ENCODE peak calls at places on chromosomes 11 and 22, in ten cellular contexts. X is foreskin keratinocyte, N is A549, A is tibial artery, G is HL-60, W is OCI-LY7, K is uterus, H is fibroblast of lung, M is HCT116, Z is brain microvascular endothelial cell. T is an unnamed sample.

GRCh38 chr11:61106906-61107470 is 4.7 kb downstream of the CD5 start:
- DNase-seq in A (no peak), G (no peak), M (no peak), H (no peak), X (no peak), Z (no peak), W (no peak), N (no peak), K (no peak), T (no peak)

GRCh38 chr11:112440518-112440917 is 179.9 kb upstream of the PLET1 start:
- DNase-seq in X (no peak), W (no peak), M (peak), H (no peak), Z (no peak), K (no peak), G (no peak), N (peak), A (no peak), T (no peak)

GRCh38 chr11:64226507-64227051 is 505 bp downstream of the NUDT22 start:
- DNase-seq in H (no peak), G (peak), W (peak), Z (no peak), X (no peak), A (peak), K (peak), N (no peak), M (no peak), T (peak)

GRCh38 chr11:87719311-87720073 is 455.8 kb downstream of the RAB38 start:
- DNase-seq in M (no peak), X (no peak), W (no peak), H (no peak), Z (no peak), N (no peak), K (no peak), G (no peak), A (no peak), T (no peak)

GRCh38 chr11:74673956-74674355 is 57.3 kb downstream of the CHRDL2 start:
- DNase-seq in G (no peak), A (no peak), N (peak), H (no peak), W (no peak), K (no peak), Z (no peak), X (no peak), M (no peak), T (no peak)

GRCh38 chr11:114075891-114076441 is 16.5 kb downstream of the ZBTB16 start:
- DNase-seq in M (peak), A (no peak), Z (peak), K (peak), H (peak), G (peak), X (peak), N (peak), W (peak), T (no peak)

GRCh38 chr11:75716659-75717058 is 979 bp upstream of the MOGAT2 start:
- DNase-seq in G (no peak), Z (no peak), N (no peak), H (no peak), W (no peak), M (no peak), X (no peak), A (no peak), K (no peak), T (no peak)

GRCh38 chr11:93133710-93134109 is 64.1 kb downstream of the SLC36A4 start:
- DNase-seq in K (no peak), A (no peak), G (no peak), Z (peak), X (no peak), H (peak), M (no peak), N (no peak), W (no peak), T (no peak)

GRCh38 chr11:58034471-58034870 is 3.7 kb downstream of the OR6Q1 start:
- DNase-seq in K (no peak), A (no peak), W (no peak), M (no peak), N (no peak), Z (no peak), H (no peak), G (no peak), X (no peak), T (no peak)

GRCh38 chr11:73465019-73465675 is 88.9 kb downstream of the RELT start:
- DNase-seq in K (no peak), W (no peak), M (no peak), N (no peak), G (no peak), A (no peak), X (no peak), H (no peak), Z (no peak), T (no peak)

GRCh38 chr22:24697671-24698082 is 76.8 kb downstream of the PIWIL3 start:
- DNase-seq in N (no peak), A (peak), X (no peak), H (no peak), G (peak), M (no peak), W (no peak), Z (no peak), K (no peak), T (peak)

GRCh38 chr11:91978747-91979146 is 245.9 kb upstream of the FAT3 start:
- DNase-seq in A (no peak), N (no peak), K (no peak), Z (no peak), H (no peak), G (no peak), X (no peak), W (no peak), M (no peak), T (no peak)

GRCh38 chr11:38824573-38824972 is 2226.5 kb upstream of the RAG2 start:
- DNase-seq in G (no peak), A (no peak), M (no peak), W (no peak), H (peak), N (peak), K (no peak), X (no peak), Z (no peak), T (no peak)

GRCh38 chr11:76025817-76026216 is 180.5 kb downstream of the WNT11 start:
- DNase-seq in N (no peak), W (no peak), X (no peak), K (no peak), A (no peak), M (no peak), Z (no peak), H (no peak), G (no peak), T (no peak)

GRCh38 chr22:49983148-49984042 is 22.8 kb downstream of the PIM3 start:
- DNase-seq in X (no peak), Z (no peak), A (no peak), W (no peak), K (peak), G (no peak), H (no peak), M (no peak), N (no peak), T (no peak)

GRCh38 chr11:104957280-104957679 is 11.1 kb downstream of the CASP4 start:
- DNase-seq in H (no peak), X (no peak), M (no peak), Z (no peak), N (no peak), A (no peak), K (no peak), G (no peak), W (no peak), T (no peak)

GRCh38 chr22:50575426-50575941 is 2.7 kb downstream of the CPT1B start:
- DNase-seq in M (no peak), N (no peak), W (no peak), K (no peak), H (no peak), G (no peak), A (no peak), Z (no peak), X (no peak), T (no peak)

GRCh38 chr11:128759597-128759996 is 65.7 kb downstream of the FLI1 start:
- DNase-seq in X (no peak), A (no peak), Z (peak), N (no peak), H (no peak), G (no peak), M (no peak), W (no peak), K (no peak), T (no peak)

GRCh38 chr11:41457216-41458014 is 2.0 kb downstream of the LRRC4C start:
- DNase-seq in X (no peak), H (no peak), W (no peak), A (no peak), K (no peak), N (no peak), G (no peak), Z (no peak), M (no peak), T (no peak)

GRCh38 chr11:100835854-100836253 is 148.8 kb downstream of the ARHGAP42 start:
- DNase-seq in H (no peak), X (no peak), Z (no peak), N (no peak), G (no peak), M (no peak), K (no peak), A (no peak), W (no peak), T (no peak)

GRCh38 chr11:79437274-79437980 is 3.4 kb downstream of the TENM4 start:
- DNase-seq in A (peak), K (peak), G (no peak), N (no peak), W (no peak), H (peak), Z (no peak), M (no peak), X (no peak), T (no peak)

GRCh38 chr11:117717485-117718314 is 79.3 kb downstream of the DSCAML1 start:
- DNase-seq in A (no peak), K (no peak), N (peak), M (no peak), X (peak), Z (no peak), G (no peak), H (no peak), W (no peak), T (no peak)

GRCh38 chr11:133947298-133947905 is 9.4 kb downstream of the IGSF9B start:
- DNase-seq in H (peak), M (no peak), N (peak), G (no peak), W (no peak), X (peak), A (no peak), Z (peak), K (no peak), T (peak)

GRCh38 chr11:76140912-76141574 is 65.3 kb downstream of the WNT11 start:
- DNase-seq in W (no peak), N (no peak), Z (no peak), H (no peak), K (no peak), G (no peak), X (no peak), M (no peak), A (no peak), T (no peak)

GRCh38 chr11:118930152-118930712 is 4.5 kb upstream of the BCL9L start:
- DNase-seq in M (peak), K (peak), H (peak), W (peak), N (peak), X (peak), Z (peak), A (peak), G (peak), T (peak)

GRCh38 chr11:15075162-15075526 is 1.8 kb downstream of the CALCB start:
- DNase-seq in H (no peak), W (no peak), K (no peak), X (no peak), N (no peak), G (no peak), Z (no peak), A (no peak), M (no peak), T (no peak)

GRCh38 chr11:13261600-13262061 is 16.0 kb upstream of the BMAL1 start:
- DNase-seq in K (peak), X (peak), G (no peak), A (no peak), N (peak), W (no peak), Z (peak), H (peak), M (peak), T (no peak)

GRCh38 chr11:25734592-25735211 is 597.2 kb upstream of the ANO3 start:
- DNase-seq in M (no peak), Z (peak), G (no peak), X (peak), A (no peak), H (peak), N (no peak), K (no peak), W (peak), T (no peak)

GRCh38 chr11:33344611-33345010 is 87.4 kb downstream of the HIPK3 start:
- DNase-seq in N (peak), W (peak), M (no peak), G (no peak), K (no peak), H (peak), Z (no peak), X (no peak), A (no peak), T (no peak)

GRCh38 chr11:120133216-120134105 is 4.5 kb downstream of the TRIM29 start:
- DNase-seq in H (no peak), G (no peak), W (no peak), N (no peak), Z (no peak), A (no peak), X (no peak), M (no peak), K (peak), T (no peak)

GRCh38 chr11:9069256-9069655 is 22.1 kb downstream of the SCUBE2 start:
- DNase-seq in G (no peak), A (no peak), N (no peak), X (no peak), H (no peak), M (no peak), W (no peak), K (no peak), Z (no peak), T (no peak)

GRCh38 chr11:110295487-110296225 is 758 bp downstream of the RDX start:
- DNase-seq in H (peak), N (peak), W (peak), M (no peak), Z (peak), X (no peak), G (peak), A (peak), K (peak), T (no peak)

GRCh38 chr11:11513438-11513837 is 108.4 kb downstream of the GALNT18 start:
- DNase-seq in W (no peak), M (no peak), X (no peak), N (peak), K (no peak), A (no peak), H (no peak), Z (no peak), G (no peak), T (no peak)
- H3K27ac ChIP-seq in W (no peak), M (no peak), X (no peak), N (no peak), K (no peak), A (no peak), H (no peak), Z (no peak), G (no peak), T (no peak)

GRCh38 chr22:27879923-27880322 is 39.1 kb downstream of the PITPNB start:
- DNase-seq in K (no peak), G (peak), W (peak), Z (peak), X (no peak), N (peak), A (no peak), H (peak), M (peak), T (peak)
- TF ChIP-seq CTCF in K (no peak), G (peak), W (peak), Z (peak), X (peak), N (peak), A (peak), H (peak), M (no peak), T (peak)

GRCh38 chr11:94544832-94545640 is 1.3 kb downstream of the FUT4 start:
- DNase-seq in W (no peak), Z (no peak), N (no peak), K (no peak), G (peak), X (no peak), H (no peak), A (peak), M (no peak), T (peak)

GRCh38 chr11:94544582-94544831 is 786 bp downstream of the FUT4 start:
- DNase-seq in M (no peak), W (no peak), A (no peak), N (no peak), X (no peak), G (no peak), H (no peak), K (no peak), Z (no peak), T (no peak)

GRCh38 chr11:94545641-94546470 is 2.1 kb downstream of the FUT4 start:
- DNase-seq in A (no peak), Z (no peak), X (no peak), M (no peak), N (no peak), K (no peak), W (no peak), H (no peak), G (peak), T (peak)

GRCh38 chr11:94546886-94547285 is 3.2 kb downstream of the FUT4 start:
- DNase-seq in N (no peak), W (no peak), H (no peak), A (no peak), K (no peak), M (no peak), X (no peak), Z (no peak), G (peak), T (peak)

GRCh38 chr11:94543695-94544581 is at the start of gene FUT4:
- DNase-seq in N (peak), W (peak), K (peak), A (peak), X (peak), G (peak), Z (peak), M (peak), H (peak), T (peak)
- H3K27ac ChIP-seq in N (peak), W (peak), K (peak), A (peak), X (peak), G (peak), Z (peak), M (peak), H (peak), T (peak)

DNA sequence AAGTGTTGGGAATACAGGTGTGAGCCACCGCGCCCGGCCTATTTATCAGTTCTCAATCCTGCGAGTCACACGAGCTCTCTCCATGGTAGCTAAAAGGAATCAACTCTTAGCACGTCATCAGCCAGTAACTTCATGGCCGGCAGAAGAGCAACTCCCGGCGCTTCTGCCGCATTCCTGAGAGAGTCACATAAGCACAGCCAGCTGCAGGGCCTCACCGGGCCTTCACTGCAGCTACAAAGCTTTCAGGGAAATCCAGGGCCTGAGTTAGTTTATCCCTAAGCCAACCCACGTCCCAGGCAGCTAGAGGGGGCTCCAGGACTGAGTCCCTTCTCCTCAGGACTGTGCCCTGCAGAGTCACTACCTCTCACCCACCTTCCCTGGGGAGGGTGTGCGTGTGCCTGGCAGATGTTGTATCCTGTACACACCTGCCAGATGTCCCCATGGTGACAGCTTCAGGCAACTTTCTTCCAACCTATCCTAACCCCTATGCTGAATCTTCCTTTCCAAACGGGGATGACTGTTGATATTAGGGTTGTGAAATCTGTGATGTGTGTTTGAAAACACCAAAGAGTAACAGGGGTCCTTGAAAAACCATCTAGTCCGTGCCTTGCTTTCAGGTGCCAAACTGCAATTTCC is 45.9 kb upstream of the ARFGAP3 start:
- DNase-seq in N (no peak), M (no peak), X (no peak), G (no peak), W (no peak), A (no peak), H (peak), K (peak), Z (no peak), T (no peak)
- TF ChIP-seq CTCF in N (no peak), M (no peak), X (no peak), G (no peak), W (no peak), A (no peak), H (no peak), K (no peak), Z (peak), T (no peak)

DNA sequence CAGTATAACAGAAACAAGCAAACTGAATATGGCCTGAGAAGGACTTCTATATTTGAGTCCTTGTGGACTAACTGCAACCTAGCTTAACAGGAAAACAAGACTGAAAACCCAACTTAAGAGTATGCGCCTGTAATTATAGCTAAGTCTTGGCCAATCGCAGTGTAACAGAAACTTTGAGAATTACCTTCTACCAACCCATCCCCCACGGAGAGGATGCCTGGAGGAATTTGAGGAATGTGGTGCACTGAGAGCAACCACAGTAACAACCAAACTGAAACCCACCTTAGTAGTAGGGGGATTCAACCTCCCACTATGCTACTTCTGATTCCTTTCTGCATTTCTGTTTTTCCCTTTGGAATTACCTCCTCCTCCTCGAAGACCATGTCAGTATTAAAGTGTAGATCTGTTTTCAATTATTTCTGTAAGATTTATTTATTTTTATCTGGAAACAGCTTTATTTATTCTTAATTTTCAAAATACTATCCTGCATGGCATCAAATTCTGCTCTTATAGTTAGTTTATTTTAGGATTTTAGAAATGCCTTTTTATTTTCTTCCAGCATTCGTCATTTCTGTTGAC is 393.6 kb downstream of the KCNA4 start:
- DNase-seq in W (no peak), N (no peak), Z (no peak), H (no peak), K (no peak), M (no peak), G (no peak), A (no peak), X (no peak), T (no peak)
- H3K27ac ChIP-seq in W (no peak), N (no peak), Z (no peak), H (no peak), K (no peak), M (no peak), G (no peak), A (no peak), X (no peak), T (no peak)

GRCh38 chr22:42719133-42719532 is 1.5 kb downstream of the A4GALT start:
- DNase-seq in A (peak), H (no peak), X (peak), Z (no peak), K (no peak), N (no peak), G (no peak), W (peak), M (no peak), T (no peak)
- TF ChIP-seq CTCF in A (peak), H (no peak), X (peak), Z (peak), K (peak), N (no peak), G (no peak), W (peak), M (no peak), T (no peak)

DNA sequence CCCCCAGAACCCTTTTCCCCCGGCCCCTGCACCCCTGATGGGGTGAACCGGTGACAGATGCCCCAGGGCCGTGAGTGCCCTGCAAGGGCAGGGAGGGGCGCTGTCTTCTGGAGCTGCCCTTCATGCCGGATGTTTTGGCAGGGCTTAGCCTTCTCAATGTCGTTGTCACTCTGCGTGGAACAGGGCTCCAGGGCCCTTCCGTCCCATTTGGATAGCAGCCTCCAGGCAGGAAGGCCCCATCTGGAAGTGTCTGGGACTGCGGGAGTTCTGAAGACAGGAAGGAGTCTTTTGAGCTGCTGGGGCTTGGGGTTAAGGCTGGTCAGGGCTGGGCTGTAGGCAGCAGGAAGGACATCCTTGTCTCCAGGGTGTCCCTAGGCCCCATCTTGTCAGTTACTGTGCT is 4.6 kb downstream of the FRMD8 start:
- DNase-seq in X (no peak), W (no peak), H (peak), G (no peak), N (peak), Z (no peak), A (no peak), M (no peak), K (no peak), T (no peak)
- H3K27ac ChIP-seq in X (peak), W (no peak), H (peak), G (no peak), N (no peak), Z (peak), A (peak), M (peak), K (peak), T (peak)

GRCh38 chr11:68300076-68300830 is 12.1 kb upstream of the LRP5 start:
- DNase-seq in Z (no peak), X (no peak), M (no peak), K (no peak), A (no peak), W (no peak), H (no peak), G (no peak), N (no peak), T (no peak)
- TF ChIP-seq CTCF in Z (peak), X (no peak), M (no peak), K (no peak), A (no peak), W (peak), H (no peak), G (no peak), N (no peak), T (no peak)